ENCODE peak calls at places on chromosomes 1 and 21, in five cellular contexts. K is activated naive CD4-positive, alpha-beta T cell; X is G401; V is midbrain; A is dermis microvascular lymphatic vessel endothelial cell. F is an unnamed sample.

GRCh38 chr1:53634571-53634979 is 104.4 kb downstream of the GLIS1 start:
- DNase-seq in K (no peak), A (no peak), X (no peak), V (no peak), F (no peak)

GRCh38 chr1:6584126-6585080 is 4.6 kb downstream of the ZBTB48 start:
- DNase-seq in K (no peak), A (no peak), X (no peak), V (no peak), F (no peak)

GRCh38 chr1:39387452-39387851 is 104.0 kb upstream of the BMP8A start:
- DNase-seq in A (no peak), K (no peak), X (no peak), V (no peak), F (no peak)

GRCh38 chr1:192516776-192517297 is 58.7 kb upstream of the RGS1 start:
- DNase-seq in V (peak; percentile 24), K (no peak), A (no peak), X (no peak), F (no peak)

GRCh38 chr1:29592261-29592615 is 355.9 kb downstream of the PTPRU start:
- DNase-seq in A (no peak), K (no peak), X (no peak), V (no peak), F (no peak)

GRCh38 chr1:46342084-46342656 is 1.6 kb downstream of the NSUN4 start:
- DNase-seq in A (no peak), V (no peak), X (no peak), K (no peak), F (no peak)

GRCh38 chr1:113266788-113267187 is 123.5 kb upstream of the MAGI3 start:
- DNase-seq in V (no peak), A (no peak), K (no peak), X (no peak), F (no peak)

GRCh38 chr1:60052634-60053033 is 20.9 kb downstream of the C1orf87 start:
- DNase-seq in X (no peak), V (no peak), K (no peak), A (no peak), F (no peak)

GRCh38 chr1:227318003-227318851 is at the start of gene CDC42BPA:
- DNase-seq in X (peak; percentile 79), V (peak; percentile 83), A (no peak), K (no peak), F (no peak)

GRCh38 chr1:64187646-64188045 is 15.8 kb upstream of the UBE2U start:
- DNase-seq in V (no peak), X (no peak), K (no peak), A (no peak), F (no peak)

GRCh38 chr1:96473791-96474452 is 247.7 kb upstream of the PTBP2 start:
- DNase-seq in V (no peak), A (no peak), K (no peak), X (no peak), F (no peak)

GRCh38 chr1:146032613-146033219 is 11.2 kb upstream of the HJV start:
- DNase-seq in X (peak; percentile 38), A (no peak), V (peak; percentile 66), K (no peak), F (no peak)

GRCh38 chr21:45317401-45318145 is 29.9 kb upstream of the POFUT2 start:
- DNase-seq in X (no peak), V (no peak), A (no peak), K (no peak), F (no peak)

GRCh38 chr21:46667735-46668380 is 32.4 kb downstream of the PRMT2 start:
- DNase-seq in X (no peak), V (no peak), A (no peak), K (no peak), F (no peak)

GRCh38 chr1:63600248-63600647 is 7.0 kb downstream of the PGM1 start:
- DNase-seq in X (no peak), V (no peak), A (no peak), K (no peak), F (no peak)

GRCh38 chr1:15176120-15176519 is 22.6 kb downstream of the TMEM51 start:
- DNase-seq in K (no peak), X (no peak), V (no peak), A (no peak), F (no peak)

GRCh38 chr21:38768385-38769071 is 37.2 kb upstream of the ETS2 start:
- DNase-seq in A (no peak), K (peak; percentile 2), X (no peak), V (no peak), F (no peak)

GRCh38 chr1:15760520-15761211 is 2.1 kb downstream of the FBLIM1 start:
- DNase-seq in K (no peak), V (no peak), X (no peak), A (no peak), F (no peak)

GRCh38 chr1:220153147-220153546 is 59.2 kb downstream of the IARS2 start:
- DNase-seq in A (no peak), X (no peak), K (no peak), V (no peak), F (no peak)

GRCh38 chr1:29196863-29197589 is 15.3 kb upstream of the SRSF4 start:
- DNase-seq in V (no peak), X (no peak), K (no peak), A (no peak), F (no peak)

GRCh38 chr1:175209493-175209921 is 16.9 kb upstream of the KIAA0040 start:
- DNase-seq in A (no peak), V (no peak), X (no peak), K (no peak), F (peak; percentile 20)

GRCh38 chr1:94679336-94680007 is 137.9 kb upstream of the F3 start:
- DNase-seq in A (no peak), K (no peak), V (no peak), X (no peak), F (no peak)

GRCh38 chr1:202998836-202999750 is 8.1 kb upstream of the TMEM183A start:
- DNase-seq in K (peak; percentile 37), V (peak; percentile 65), X (peak; percentile 69), A (peak; percentile 36), F (peak; percentile 40)

GRCh38 chr1:50981741-50982140 is 11.7 kb downstream of the CDKN2C start:
- DNase-seq in V (no peak), X (no peak), K (no peak), A (no peak), F (no peak)

GRCh38 chr1:232806071-232806510 is 875 bp downstream of the MAP10 start:
- DNase-seq in V (no peak), X (peak; percentile 37), K (no peak), A (no peak), F (no peak)

GRCh38 chr1:164707868-164708331 is 148.9 kb downstream of the PBX1 start:
- DNase-seq in A (no peak), V (no peak), K (no peak), X (no peak), F (no peak)

GRCh38 chr1:93177991-93178390 is 2.2 kb downstream of the TMED5 start:
- DNase-seq in K (no peak), A (no peak), V (no peak), X (no peak), F (no peak)

GRCh38 chr1:172278478-172278877 is 142.0 kb upstream of the C1orf105 start:
- DNase-seq in A (no peak), V (no peak), K (no peak), X (no peak), F (no peak)

GRCh38 chr1:30810416-30811105 is 53.0 kb upstream of the LAPTM5 start:
- DNase-seq in V (no peak), K (no peak), X (no peak), A (no peak), F (no peak)

GRCh38 chr1:90761781-90762589 is 44.9 kb upstream of the BARHL2 start:
- DNase-seq in A (no peak), X (peak; percentile 51), V (no peak), K (no peak), F (no peak)

GRCh38 chr1:34787461-34788420 is 5.1 kb upstream of the GJA4 start:
- DNase-seq in A (peak; percentile 25), X (no peak), K (no peak), V (no peak), F (no peak)

GRCh38 chr1:225460737-225461532 is 33.1 kb upstream of the LBR start:
- DNase-seq in A (no peak), V (no peak), X (no peak), K (peak; percentile 30), F (peak; percentile 78)

GRCh38 chr1:221611930-221612777 is 129.7 kb downstream of the DUSP10 start:
- DNase-seq in A (peak; percentile 3), K (no peak), X (no peak), V (no peak), F (no peak)

GRCh38 chr1:54842963-54843362 is 41.8 kb upstream of the TTC22 start:
- DNase-seq in A (no peak), X (no peak), K (no peak), V (no peak), F (no peak)

GRCh38 chr1:107648071-107648470 is 316.9 kb downstream of the VAV3 start:
- DNase-seq in A (peak; percentile 20), X (no peak), K (no peak), V (no peak), F (no peak)